ENCODE peak calls at places on chromosomes 7 and 10, in six cellular contexts. Q is Peyer's patch, W is body of pancreas, F is prostate gland, U is heart left ventricle, K is upper lobe of left lung. T is an unnamed sample.

GRCh38 chr7:50533849-50534248 is 31.4 kb downstream of the DDC start:
- DNase-seq in K (no peak), W (no peak), U (no peak), F (no peak), Q (peak; percentile 73), T (no peak)

GRCh38 chr10:48533951-48534720 is 70.7 kb downstream of the ARHGAP22 start:
- DNase-seq in U (no peak), Q (no peak), W (no peak), K (no peak), F (no peak), T (peak; percentile 84)

GRCh38 chr7:158413962-158414961 is 173.4 kb downstream of the PTPRN2 start:
- DNase-seq in Q (peak; percentile 41), K (no peak), F (no peak), W (no peak), U (no peak), T (no peak)

GRCh38 chr10:78203915-78204818 is 170.5 kb downstream of the RPS24 start:
- DNase-seq in W (peak; percentile 39), U (peak; percentile 68), F (no peak), K (no peak), Q (no peak), T (peak; percentile 51)

GRCh38 chr10:43606323-43607198 is at the start of gene ZNF485:
- DNase-seq in W (peak; percentile 66), Q (peak; percentile 85), U (peak; percentile 72), K (peak; percentile 94), F (peak; percentile 58), T (peak; percentile 66)

GRCh38 chr10:100370561-100370975 is 23.5 kb downstream of the SCD start:
- DNase-seq in W (peak; percentile 22), Q (no peak), K (no peak), F (peak; percentile 61), U (no peak), T (no peak)

GRCh38 chr7:19145429-19146201 is 394 bp upstream of the FERD3L start:
- DNase-seq in Q (no peak), U (no peak), K (no peak), W (no peak), F (no peak), T (no peak)

GRCh38 chr10:35456175-35456574 is 119.9 kb downstream of the CCNY start:
- DNase-seq in K (no peak), Q (no peak), U (no peak), F (no peak), W (no peak), T (no peak)

GRCh38 chr10:122590158-122590557 is 29.6 kb downstream of the DMBT1 start:
- DNase-seq in W (no peak), F (no peak), U (no peak), Q (no peak), K (no peak), T (peak; percentile 77)

GRCh38 chr7:4739528-4739992 is 35.9 kb upstream of the AP5Z1 start:
- DNase-seq in W (peak; percentile 42), Q (no peak), F (no peak), K (no peak), U (peak; percentile 60), T (peak; percentile 63)
- TF ChIP-seq POLR2A in W (peak; percentile 22), Q (no peak), F (no peak), K (no peak), U (no peak), T (no peak)

GRCh38 chr7:143321242-143321641 is 5.3 kb downstream of the CLCN1 start:
- DNase-seq in K (peak; percentile 34), W (no peak), F (no peak), U (no peak), Q (no peak), T (no peak)

GRCh38 chr7:143315782-143316181 is at the start of gene CLCN1:
- DNase-seq in U (no peak), K (no peak), F (no peak), Q (no peak), W (no peak), T (no peak)

GRCh38 chr7:143320620-143321019 is 4.7 kb downstream of the CLCN1 start:
- DNase-seq in K (no peak), U (no peak), F (no peak), W (no peak), Q (no peak), T (no peak)

GRCh38 chr7:143316492-143316891 is 581 bp downstream of the CLCN1 start:
- DNase-seq in Q (no peak), W (no peak), U (no peak), K (no peak), F (no peak), T (peak; percentile 62)

DNA sequence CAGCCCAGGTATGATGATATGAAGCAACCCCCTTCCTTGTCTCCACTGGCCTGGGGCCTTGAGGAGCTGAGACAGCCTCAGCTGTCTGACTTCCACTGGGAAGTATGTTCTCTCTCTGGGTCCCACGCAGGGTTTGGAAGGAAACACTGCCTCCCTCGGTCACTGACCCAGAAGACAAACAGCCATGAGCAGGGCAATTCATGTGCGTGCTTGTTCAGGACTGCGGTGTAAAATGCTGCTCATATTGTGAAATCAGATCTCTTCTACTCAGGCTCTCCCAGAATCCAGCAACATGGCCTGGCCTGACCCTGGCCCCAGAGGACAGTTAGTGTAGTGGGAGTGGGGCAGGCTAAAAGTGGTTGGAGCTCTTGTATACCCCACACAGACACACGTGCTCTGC is 2.8 kb downstream of the CLCN1 start:
- DNase-seq in F (peak; percentile 67), U (no peak), Q (no peak), W (no peak), K (no peak), T (peak; percentile 10)
- TF ChIP-seq CTCF in F (no peak), U (no peak), Q (no peak), W (no peak), K (no peak), T (no peak)

DNA sequence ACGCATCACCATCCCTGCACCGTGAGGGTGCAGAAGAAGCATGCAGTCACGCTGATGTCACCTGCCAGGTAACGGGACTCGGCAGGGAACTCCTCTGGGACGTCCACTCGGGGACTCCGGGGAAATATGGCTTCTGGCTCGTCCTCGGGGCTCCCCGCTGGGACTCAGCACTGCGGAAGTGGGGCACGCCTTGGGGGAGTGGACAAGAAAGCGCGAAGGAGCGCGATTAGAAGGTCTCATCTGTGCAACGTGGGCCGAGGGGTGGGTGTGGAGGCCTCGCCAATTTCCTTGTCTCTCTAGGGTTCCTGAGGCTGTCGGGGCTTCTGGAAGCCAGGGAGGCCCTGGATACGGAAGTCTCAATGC is 949 bp downstream of the ANKMY2 start:
- DNase-seq in U (peak; percentile 43), W (peak; percentile 50), Q (peak; percentile 81), F (peak; percentile 38), K (peak; percentile 80), T (peak; percentile 58)
- H3K4me1 ChIP-seq in U (no peaks in the 10 kb centered on the region), W (peaks cover 46% of the 10 kb centered on the region), Q (peaks cover 36% of the 10 kb centered on the region), F (peaks cover 7% of the 10 kb centered on the region), K (peaks cover 19% of the 10 kb centered on the region), T (peaks cover 31% of the 10 kb centered on the region)

GRCh38 chr7:15684834-15685233 is 1.6 kb downstream of the MEOX2 start:
- DNase-seq in F (no peak), Q (no peak), W (no peak), U (peak; percentile 42), K (no peak), T (no peak)

GRCh38 chr7:15686957-15687644 is 618 bp upstream of the MEOX2 start:
- DNase-seq in Q (no peak), U (peak; percentile 23), F (no peak), K (peak; percentile 82), W (no peak), T (no peak)

GRCh38 chr7:15687645-15688025 is 1.2 kb upstream of the MEOX2 start:
- DNase-seq in K (no peak), F (no peak), Q (no peak), W (no peak), U (peak; percentile 59), T (no peak)

GRCh38 chr7:15685358-15686181 is 913 bp downstream of the MEOX2 start:
- DNase-seq in Q (no peak), W (no peak), U (peak; percentile 54), F (no peak), K (peak; percentile 85), T (peak; percentile 7)

DNA sequence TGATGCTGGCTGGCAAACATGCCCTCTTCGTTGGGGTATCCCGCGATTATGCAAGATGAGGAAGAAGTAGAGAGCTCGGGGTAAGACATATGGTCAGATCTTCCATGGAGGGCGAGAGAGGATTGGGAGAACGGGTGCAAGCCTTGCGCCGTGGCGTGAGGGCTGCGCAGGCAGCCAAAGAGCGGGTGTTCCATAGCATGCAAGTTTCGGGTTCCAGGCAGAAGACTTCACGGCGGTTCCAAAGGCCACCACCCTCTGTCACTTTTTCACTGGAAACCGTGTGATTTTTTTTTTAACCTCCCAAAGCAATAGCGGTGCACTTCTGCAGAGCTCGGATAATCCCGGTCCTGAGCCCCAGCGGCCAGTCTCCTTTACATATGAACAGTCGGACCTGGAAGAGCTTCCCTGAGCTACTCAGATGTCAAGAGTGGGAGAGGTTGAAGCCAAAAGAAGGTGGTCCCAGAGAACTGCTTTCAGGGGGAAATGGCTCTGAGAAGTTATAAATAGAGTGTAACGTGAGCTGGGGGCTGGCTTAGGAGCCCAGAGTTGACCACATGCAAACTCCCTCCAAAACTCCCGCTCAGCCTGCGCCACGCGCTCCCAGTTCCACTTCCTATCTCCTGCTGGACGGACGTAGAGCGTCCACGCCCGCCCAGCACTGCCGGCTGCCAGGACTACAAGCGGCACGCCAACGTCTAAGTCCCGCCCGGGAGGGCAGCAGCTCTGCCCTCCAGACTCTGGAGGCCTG is at the start of gene MEOX2:
- DNase-seq in W (no peak), K (peak; percentile 90), U (peak; percentile 91), F (no peak), Q (peak; percentile 57), T (peak; percentile 32)
- TF ChIP-seq POLR2A in W (no peak), K (peak; percentile 25), U (peak; percentile 88), F (no peak), Q (no peak), T (no peak)

GRCh38 chr10:54470324-54470631 is 330.8 kb downstream of the PCDH15 start:
- DNase-seq in K (no peak), W (no peak), F (no peak), Q (no peak), U (no peak), T (no peak)

DNA sequence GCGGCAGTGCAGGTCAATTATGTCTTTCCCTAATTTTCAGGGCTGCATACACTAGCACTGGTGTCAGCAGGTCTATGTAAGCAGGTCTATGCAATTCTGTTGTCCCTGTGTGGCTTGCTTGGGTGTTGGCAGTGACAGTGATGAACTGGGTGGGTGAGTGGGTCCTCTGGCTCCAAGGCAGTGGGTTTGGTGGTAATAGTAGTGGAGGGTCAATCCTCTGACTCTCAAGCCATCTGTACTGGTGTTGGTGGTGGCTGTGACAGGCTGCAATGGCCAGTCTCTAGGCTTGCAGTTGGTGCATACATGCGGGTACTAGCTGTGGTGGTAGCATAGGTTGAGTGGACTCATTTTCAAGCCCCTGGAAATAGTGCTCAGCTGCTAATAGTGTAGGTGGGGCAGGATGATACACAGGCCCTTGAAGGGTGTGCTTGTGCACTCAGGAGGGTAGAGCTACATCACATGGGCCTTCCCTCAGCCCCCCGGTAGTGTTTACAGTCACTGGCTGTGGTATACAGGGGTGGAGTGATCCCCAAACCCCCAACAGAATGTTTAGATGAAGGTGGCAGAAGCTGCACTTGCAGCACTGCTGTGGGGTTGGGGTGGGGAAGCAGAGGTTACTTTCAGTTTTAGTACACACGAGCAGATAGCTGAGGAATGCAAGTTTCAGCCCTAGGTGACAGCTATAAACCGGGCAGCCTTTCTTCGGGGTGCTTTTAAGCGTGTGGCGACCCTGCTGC is 331.3 kb downstream of the PCDH15 start:
- DNase-seq in W (no peak), F (no peak), U (no peak), Q (no peak), K (no peak), T (no peak)
- TF ChIP-seq CTCF in W (no peak), F (no peak), U (no peak), Q (no peak), K (no peak), T (no peak)

T was measured in thyroid gland.